ENCODE peak calls at places on chromosomes 2 and 18, in eight cellular contexts. G is endothelial cell; K is EL; Z is ureter; S is uterus; X is activated effector memory CD4-positive, alpha-beta T cell treated with Interleukin-2 at 50 U/mL for 16 hours; I is GM12891; Y is cardiac fibroblast. D is an unnamed sample.

GRCh38 chr18:26868968-26869586 is 3.6 kb upstream of the AQP4 start:
- DNase-seq in S (no peak), X (no peak), I (no peak), G (no peak), K (no peak), Z (no peak), Y (no peak), D (no peak)

GRCh38 chr18:23151414-23152099 is 16.3 kb downstream of the CABLES1 start:
- DNase-seq in K (no peak), I (no peak), Y (peak), Z (no peak), X (no peak), S (no peak), G (no peak), D (no peak)

GRCh38 chr2:170523506-170523905 is 191.6 kb upstream of the SP5 start:
- DNase-seq in I (no peak), X (no peak), G (no peak), Y (no peak), S (no peak), K (no peak), Z (no peak), D (no peak)

GRCh38 chr2:209638346-209638745 is 133.3 kb upstream of the UNC80 start:
- DNase-seq in Z (no peak), I (no peak), G (no peak), Y (peak), S (no peak), K (peak), X (no peak), D (no peak)

GRCh38 chr2:200622106-200622505 is 36.3 kb downstream of the AOX1 start:
- DNase-seq in G (no peak), X (no peak), Y (no peak), Z (no peak), K (no peak), I (no peak), S (no peak), D (no peak)

GRCh38 chr2:54401592-54401991 is 54.5 kb upstream of the SPTBN1 start:
- DNase-seq in I (no peak), X (no peak), Y (no peak), S (no peak), K (no peak), G (no peak), Z (no peak), D (no peak)

GRCh38 chr18:57951110-57951796 is 92.8 kb upstream of the NEDD4L start:
- DNase-seq in K (peak), I (no peak), Z (no peak), Y (peak), S (no peak), G (no peak), X (no peak), D (no peak)

GRCh38 chr2:176171331-176172006 is 14.4 kb downstream of the HOXD3 start:
- DNase-seq in S (no peak), Z (no peak), G (no peak), Y (no peak), K (no peak), X (no peak), I (no peak), D (no peak)

D was measured in left lobe of liver.